ENCODE peak calls at places on chromosomes 4 and X, in nine cellular contexts. Z is heart right ventricle, Y is choroid plexus epithelial cell, O is T-cell, I is fibroblast of lung, A is AG04449, B is RPMI7951, F is stromal cell of bone marrow, T is GM12865. L is an unnamed sample.
A peak's percentile ranks its signal among the peaks of the same experiment; 100 is the strongest.

GRCh38 chr4:167114416-167114971 is 119.8 kb downstream of the SPOCK3 start:
- DNase-seq in T (peak; percentile 54), A (no peak), I (peak; percentile 19), Y (no peak), B (no peak), Z (no peak), F (no peak), O (no peak), L (no peak)

GRCh38 chr4:90127223-90127705 is at the start of gene CCSER1:
- DNase-seq in I (peak; percentile 79), T (peak; percentile 83), F (no peak), Y (peak; percentile 27), B (peak; percentile 6), O (peak; percentile 23), Z (peak; percentile 76), A (no peak), L (peak; percentile 61)

GRCh38 chrX:72430405-72430968 is 124.8 kb upstream of the CITED1 start:
- DNase-seq in Z (no peak), I (peak; percentile 3), Y (peak; percentile 4), O (no peak), F (no peak), B (peak; percentile 18), A (no peak), T (no peak), L (no peak)

GRCh38 chr4:169724251-169724650 is 33.5 kb downstream of the HPF1 start:
- DNase-seq in T (no peak), B (peak; percentile 0), Y (peak; percentile 38), A (peak; percentile 12), O (no peak), I (peak; percentile 85), F (no peak), Z (no peak), L (no peak)

GRCh38 chrX:9171841-9172240 is 137.9 kb upstream of the FAM9B start:
- DNase-seq in A (peak; percentile 38), I (peak; percentile 79), T (no peak), Y (peak; percentile 25), B (peak; percentile 80), Z (no peak), O (no peak), F (peak; percentile 23), L (no peak)

GRCh38 chrX:19576742-19577141 is 61.4 kb upstream of the MAP3K15 start:
- DNase-seq in A (no peak), Y (no peak), F (peak; percentile 24), Z (no peak), B (peak; percentile 50), I (no peak), O (no peak), T (no peak), L (no peak)

GRCh38 chr4:93187441-93187840 is 641.1 kb upstream of the ATOH1 start:
- DNase-seq in F (no peak), B (no peak), Y (no peak), T (no peak), O (no peak), A (no peak), I (no peak), Z (no peak), L (no peak)

GRCh38 chrX:135384161-135384836 is 37.4 kb upstream of the SMIM10L2A start:
- DNase-seq in T (no peak), A (no peak), B (no peak), Y (no peak), O (peak; percentile 13), F (no peak), I (no peak), Z (no peak), L (no peak)

GRCh38 chrX:84187501-84188319 is at the start of gene RPS6KA6:
- DNase-seq in I (peak; percentile 30), F (no peak), Y (peak; percentile 7), O (no peak), Z (no peak), A (no peak), B (no peak), T (no peak), L (no peak)

GRCh38 chrX:109533631-109534030 is 3.0 kb upstream of the NXT2 start:
- DNase-seq in F (peak; percentile 46), Z (no peak), B (no peak), I (peak; percentile 23), A (no peak), T (no peak), O (no peak), Y (peak; percentile 10), L (no peak)

GRCh38 chr4:145324161-145324560 is 143.8 kb upstream of the OTUD4 start:
- DNase-seq in Z (no peak), I (peak; percentile 15), B (no peak), F (no peak), Y (no peak), T (no peak), O (no peak), A (no peak), L (no peak)

GRCh38 chr4:38306482-38307071 is 346.4 kb downstream of the PTTG2 start:
- DNase-seq in F (no peak), A (no peak), Z (no peak), B (no peak), I (no peak), Y (no peak), O (no peak), T (peak; percentile 94), L (no peak)